ENCODE peak calls at places on chromosomes 4 and X, in five cellular contexts. F, L, A, X and B are unnamed samples.
A peak's percentile ranks its signal among the peaks of the same experiment; 100 is the strongest.

GRCh38 chr4:123060039-123060770 is 137.8 kb upstream of the NUDT6 start:
- DNase-seq in L (peak; percentile 26), F (no peak), A (no peak), X (no peak), B (no peak)

GRCh38 chr4:52550186-52550585 is 108.9 kb downstream of the USP46 start:
- DNase-seq in F (no peak), X (no peak), L (no peak), A (no peak), B (no peak)

GRCh38 chrX:137651647-137652046 is 85.7 kb downstream of the ZIC3 start:
- DNase-seq in L (no peak), X (no peak), F (no peak), A (no peak), B (no peak)

GRCh38 chrX:45322820-45323219 is 122.1 kb upstream of the DIPK2B start:
- DNase-seq in L (no peak), X (no peak), A (no peak), F (no peak), B (no peak)

GRCh38 chr4:56757821-56758400 is 63.6 kb downstream of the SPINK2 start:
- DNase-seq in X (peak; percentile 95), A (peak; percentile 11), F (peak; percentile 12), L (peak; percentile 47), B (peak; percentile 55)

GRCh38 chrX:153582896-153583295 is 16.0 kb downstream of the CCNQ start:
- DNase-seq in A (no peak), L (no peak), X (peak; percentile 28), F (no peak), B (peak; percentile 53)

GRCh38 chr4:78297075-78297815 is 240.1 kb downstream of the FRAS1 start:
- DNase-seq in F (no peak), A (no peak), X (peak; percentile 16), L (no peak), B (no peak)

GRCh38 chrX:40459576-40460158 is 121.1 kb upstream of the ATP6AP2 start:
- DNase-seq in A (no peak), X (no peak), L (peak; percentile 38), F (no peak), B (no peak)

GRCh38 chr4:168769416-168769815 is 240.6 kb downstream of the CBR4 start:
- DNase-seq in F (no peak), L (no peak), X (no peak), A (no peak), B (no peak)

GRCh38 chr4:189092596-189092995 is 848.1 kb upstream of the FRG1 start:
- DNase-seq in F (no peak), A (no peak), L (no peak), X (peak; percentile 76), B (no peak)

DNA sequence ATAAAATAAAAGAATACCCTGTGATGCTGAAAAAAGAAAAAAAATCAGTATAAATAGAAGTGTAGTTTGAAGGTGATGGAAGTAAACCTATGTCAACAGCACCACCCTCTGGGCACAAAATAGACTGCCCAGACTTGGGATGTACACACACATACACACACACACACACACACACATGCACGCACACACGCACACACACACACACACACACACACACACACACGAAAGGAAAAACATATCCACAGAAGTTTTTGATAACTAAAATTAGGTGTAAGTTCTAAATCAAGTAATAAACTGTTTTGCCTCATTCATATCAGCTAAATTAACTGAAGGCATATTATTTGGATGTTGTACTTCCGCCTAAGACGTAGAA is 40.5 kb downstream of the ANXA5 start:
- DNase-seq in A (peak; percentile 51), F (no peak), L (peak; percentile 34), X (peak; percentile 46), B (no peak)
- TF ChIP-seq CTCF in A (peak; percentile 47), F (peak; percentile 53), L (no peak), X (peak; percentile 46), B (no peak)

GRCh38 chr4:24428850-24429249 is 155.5 kb downstream of the DHX15 start:
- DNase-seq in F (no peak), A (no peak), L (no peak), X (no peak), B (no peak)
- TF ChIP-seq CTCF in F (no peak), A (peak; percentile 19), L (no peak), X (no peak), B (no peak)

GRCh38 chrX:30572678-30573077 is 4.9 kb downstream of the TASL start:
- DNase-seq in A (no peak), F (no peak), X (no peak), L (no peak), B (no peak)

GRCh38 chrX:30572004-30572403 is 5.6 kb downstream of the TASL start:
- DNase-seq in A (no peak), X (no peak), F (no peak), L (no peak), B (no peak)

GRCh38 chrX:30573125-30573524 is 4.4 kb downstream of the TASL start:
- DNase-seq in L (no peak), X (no peak), A (no peak), F (no peak), B (no peak)

GRCh38 chrX:30570505-30570904 is 7.1 kb downstream of the TASL start:
- DNase-seq in A (no peak), X (no peak), L (no peak), F (no peak), B (no peak)
- TF ChIP-seq CTCF in A (peak; percentile 48), X (peak; percentile 25), L (no peak), F (peak; percentile 87), B (no peak)

DNA sequence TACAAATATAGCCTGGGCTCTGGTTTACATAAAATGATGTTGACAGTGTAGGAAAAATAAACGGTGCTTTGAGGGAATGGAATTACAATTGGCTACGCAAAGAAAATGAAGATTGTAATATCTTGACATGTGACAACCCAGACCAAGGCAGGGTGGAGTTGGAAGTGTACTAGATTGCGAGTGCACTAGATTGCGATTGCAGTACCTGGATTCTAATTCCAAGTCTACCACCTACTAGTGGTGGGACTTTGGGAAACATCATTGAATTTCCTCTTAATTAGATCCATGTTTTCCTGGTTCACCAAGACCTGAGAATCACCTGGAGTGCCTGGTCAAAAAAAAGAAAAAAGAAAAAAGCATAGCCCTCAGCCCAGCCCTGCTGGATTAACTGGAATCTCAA is 18.6 kb downstream of the EGF start:
- DNase-seq in X (no peak), L (no peak), F (no peak), A (no peak), B (no peak)
- TF ChIP-seq CTCF in X (no peak), L (no peak), F (peak; percentile 29), A (no peak), B (no peak)

DNA sequence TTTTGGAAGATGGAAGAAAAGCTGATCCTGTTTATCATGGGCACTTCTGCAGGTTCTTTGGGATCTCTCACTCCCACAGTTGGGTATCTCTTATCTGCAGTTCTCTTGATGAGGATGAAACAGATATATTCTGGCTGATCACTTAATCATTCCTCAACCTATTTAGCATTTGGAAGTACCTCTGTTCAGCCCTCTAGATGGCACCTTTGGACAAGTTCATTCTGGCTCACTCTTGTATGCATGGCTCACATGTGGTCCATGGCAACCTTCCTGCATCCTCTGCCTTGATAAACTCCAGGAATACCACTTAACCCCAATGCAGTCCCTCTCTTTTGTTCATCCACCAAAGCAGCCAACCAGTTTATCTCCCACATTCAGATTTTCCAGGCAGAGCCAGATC is 74.2 kb downstream of the SMARCA5 start:
- DNase-seq in F (no peak), A (no peak), X (peak; percentile 14), L (no peak), B (no peak)
- TF ChIP-seq CTCF in F (no peak), A (no peak), X (peak; percentile 17), L (no peak), B (no peak)

DNA sequence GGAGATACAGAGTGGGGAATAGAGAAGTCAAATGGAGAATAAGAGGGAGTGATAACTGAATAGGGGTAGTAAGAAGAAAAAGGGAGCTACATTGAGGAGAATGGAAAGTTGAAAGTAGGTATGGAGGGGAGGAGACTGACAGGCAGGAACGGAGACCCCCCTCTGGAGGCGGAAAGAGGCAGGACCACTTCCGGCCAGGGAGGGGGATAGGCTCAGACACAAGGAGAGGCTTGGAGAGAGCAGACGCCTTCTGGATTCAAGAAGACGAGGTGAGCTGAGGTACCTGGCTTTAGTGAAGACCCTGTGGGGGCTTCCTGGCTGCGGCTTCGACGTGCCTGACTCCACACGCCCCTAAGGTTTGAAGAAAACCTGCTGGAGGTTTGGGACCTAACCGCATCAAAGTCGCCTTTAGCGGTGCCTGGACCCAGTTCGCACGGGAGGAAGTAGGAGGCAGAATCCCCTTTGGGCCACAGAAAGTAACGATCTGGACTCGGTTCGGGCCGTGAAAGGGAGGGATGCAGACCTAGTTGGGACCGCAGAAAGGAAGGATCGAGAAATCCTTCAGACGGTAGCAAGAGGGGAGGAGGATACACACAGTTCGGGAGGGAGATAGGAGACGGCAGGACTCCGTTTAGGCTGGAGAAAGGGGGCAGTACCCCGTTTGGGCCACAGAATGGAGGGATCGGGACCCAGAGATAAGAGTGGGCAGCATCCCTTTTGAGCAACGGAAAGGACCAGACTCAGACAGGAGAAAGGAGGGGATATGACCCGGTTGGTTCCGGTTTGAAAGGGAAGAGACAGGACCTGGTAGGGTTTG is at the start of gene TRO:
- DNase-seq in F (no peak), L (peak; percentile 56), A (no peak), X (no peak), B (no peak)
- TF ChIP-seq CTCF in F (peak; percentile 44), L (no peak), A (peak; percentile 22), X (no peak), B (no peak)

GRCh38 chr4:44186096-44186849 is 262.3 kb downstream of the KCTD8 start:
- DNase-seq in A (no peak), X (no peak), F (no peak), L (peak; percentile 25), B (no peak)
- TF ChIP-seq CTCF in A (no peak), X (no peak), F (no peak), L (no peak), B (no peak)

DNA sequence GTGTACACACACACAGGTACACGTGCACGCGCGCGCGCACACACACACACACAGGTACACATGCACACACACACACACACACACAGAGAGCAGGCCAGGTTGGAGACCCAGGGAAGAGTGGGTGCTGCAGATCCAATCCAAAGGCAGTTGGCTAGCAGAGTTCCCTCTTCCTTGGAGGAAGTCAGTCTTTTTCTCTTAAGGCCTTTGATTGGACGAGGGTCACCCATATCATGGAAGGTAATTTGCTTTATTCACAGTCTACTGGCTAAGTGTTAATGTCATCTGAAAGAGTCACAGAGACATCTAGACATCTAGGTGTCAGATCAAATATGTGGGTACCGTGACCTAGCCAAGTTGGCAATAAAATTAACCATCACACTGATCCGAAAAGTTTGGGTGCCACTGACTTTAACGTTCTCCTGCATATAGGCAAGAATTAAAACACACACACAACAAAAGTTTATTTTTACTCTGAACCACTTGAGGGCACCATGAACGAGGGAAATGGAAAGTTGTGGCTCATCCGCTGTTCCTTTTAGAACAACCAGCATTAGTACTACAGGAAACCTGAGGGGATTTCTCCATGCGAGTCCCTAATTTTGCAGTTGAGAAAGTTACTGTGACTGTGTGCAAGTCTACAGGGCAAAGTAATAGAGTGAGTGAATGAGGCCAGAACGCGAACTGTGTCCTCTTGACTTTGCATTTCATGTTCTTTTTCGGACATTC is 66.0 kb upstream of the STOX2 start:
- DNase-seq in A (no peak), X (peak; percentile 15), L (no peak), F (no peak), B (no peak)
- TF ChIP-seq CTCF in A (no peak), X (no peak), L (no peak), F (peak; percentile 39), B (no peak)